ENCODE peak calls at places on chromosomes 11 and 22, in ten cellular contexts. One of them, this sample, is unnamed.

GRCh38 chr11:132772712-132773545 is 759.4 kb downstream of the OPCML start:
- DNase-seq in OCI-LY7: no peak
- DNase-seq in right lobe of liver: no peak
- DNase-seq in colonic mucosa: no peak
- DNase-seq in fibroblast of the aortic adventitia: no peak
- DNase-seq in SK-N-SH: no peak
- DNase-seq in fibroblast of pulmonary artery: no peak
- DNase-seq in AG04449: no peak
- DNase-seq in cardiac fibroblast: no peak
- DNase-seq in HCT116: no peak
- DNase-seq in this sample: no peak

GRCh38 chr11:61572913-61573312 is 8.0 kb downstream of the SYT7 start:
- DNase-seq in cardiac fibroblast: no peak
- DNase-seq in fibroblast of pulmonary artery: no peak
- DNase-seq in colonic mucosa: no peak
- DNase-seq in OCI-LY7: no peak
- DNase-seq in fibroblast of the aortic adventitia: no peak
- DNase-seq in HCT116: no peak
- DNase-seq in SK-N-SH: peak
- DNase-seq in right lobe of liver: no peak
- DNase-seq in AG04449: no peak
- DNase-seq in this sample: no peak

GRCh38 chr11:132862918-132863317 is 669.4 kb downstream of the OPCML start:
- DNase-seq in AG04449: no peak
- DNase-seq in fibroblast of the aortic adventitia: no peak
- DNase-seq in right lobe of liver: no peak
- DNase-seq in cardiac fibroblast: no peak
- DNase-seq in SK-N-SH: no peak
- DNase-seq in colonic mucosa: no peak
- DNase-seq in HCT116: no peak
- DNase-seq in fibroblast of pulmonary artery: no peak
- DNase-seq in OCI-LY7: no peak
- DNase-seq in this sample: peak

GRCh38 chr11:46315783-46316563 is 31.3 kb upstream of the DGKZ start:
- DNase-seq in cardiac fibroblast: no peak
- DNase-seq in HCT116: no peak
- DNase-seq in AG04449: no peak
- DNase-seq in right lobe of liver: no peak
- DNase-seq in colonic mucosa: peak
- DNase-seq in OCI-LY7: no peak
- DNase-seq in fibroblast of the aortic adventitia: no peak
- DNase-seq in fibroblast of pulmonary artery: no peak
- DNase-seq in SK-N-SH: no peak
- DNase-seq in this sample: no peak

GRCh38 chr22:44486538-44486937 is 11.5 kb downstream of the RTL6 start:
- DNase-seq in OCI-LY7: no peak
- DNase-seq in colonic mucosa: no peak
- DNase-seq in cardiac fibroblast: peak
- DNase-seq in fibroblast of pulmonary artery: no peak
- DNase-seq in HCT116: no peak
- DNase-seq in right lobe of liver: no peak
- DNase-seq in SK-N-SH: no peak
- DNase-seq in fibroblast of the aortic adventitia: no peak
- DNase-seq in AG04449: no peak
- DNase-seq in this sample: no peak

GRCh38 chr11:129911298-129911697 is 15.9 kb upstream of the NFRKB start:
- DNase-seq in AG04449: no peak
- DNase-seq in right lobe of liver: no peak
- DNase-seq in fibroblast of the aortic adventitia: peak
- DNase-seq in OCI-LY7: no peak
- DNase-seq in HCT116: no peak
- DNase-seq in fibroblast of pulmonary artery: peak
- DNase-seq in colonic mucosa: no peak
- DNase-seq in cardiac fibroblast: peak
- DNase-seq in SK-N-SH: no peak
- DNase-seq in this sample: peak

GRCh38 chr11:95134491-95134890 is 44.8 kb downstream of the ENDOD1 start:
- DNase-seq in colonic mucosa: no peak
- DNase-seq in OCI-LY7: no peak
- DNase-seq in right lobe of liver: no peak
- DNase-seq in SK-N-SH: no peak
- DNase-seq in fibroblast of the aortic adventitia: peak
- DNase-seq in cardiac fibroblast: peak
- DNase-seq in AG04449: no peak
- DNase-seq in fibroblast of pulmonary artery: peak
- DNase-seq in HCT116: no peak
- DNase-seq in this sample: peak

GRCh38 chr11:86161373-86162255 is 82.9 kb upstream of the EED start:
- DNase-seq in cardiac fibroblast: no peak
- DNase-seq in fibroblast of the aortic adventitia: no peak
- DNase-seq in right lobe of liver: no peak
- DNase-seq in colonic mucosa: no peak
- DNase-seq in fibroblast of pulmonary artery: no peak
- DNase-seq in OCI-LY7: no peak
- DNase-seq in AG04449: no peak
- DNase-seq in HCT116: no peak
- DNase-seq in SK-N-SH: no peak
- DNase-seq in this sample: no peak

GRCh38 chr11:71385091-71385490 is 63.1 kb downstream of the DHCR7 start:
- DNase-seq in fibroblast of the aortic adventitia: no peak
- DNase-seq in OCI-LY7: no peak
- DNase-seq in SK-N-SH: no peak
- DNase-seq in fibroblast of pulmonary artery: no peak
- DNase-seq in AG04449: no peak
- DNase-seq in right lobe of liver: no peak
- DNase-seq in cardiac fibroblast: no peak
- DNase-seq in HCT116: no peak
- DNase-seq in colonic mucosa: no peak
- DNase-seq in this sample: no peak

GRCh38 chr11:33926954-33927552 is 35.2 kb upstream of the LMO2 start:
- DNase-seq in right lobe of liver: no peak
- DNase-seq in fibroblast of the aortic adventitia: no peak
- DNase-seq in SK-N-SH: no peak
- DNase-seq in AG04449: no peak
- DNase-seq in cardiac fibroblast: no peak
- DNase-seq in HCT116: no peak
- DNase-seq in OCI-LY7: no peak
- DNase-seq in colonic mucosa: no peak
- DNase-seq in fibroblast of pulmonary artery: no peak
- DNase-seq in this sample: no peak

GRCh38 chr11:72736452-72737069 is 15.6 kb downstream of the ARAP1 start:
- DNase-seq in cardiac fibroblast: peak
- DNase-seq in right lobe of liver: no peak
- DNase-seq in fibroblast of the aortic adventitia: peak
- DNase-seq in SK-N-SH: no peak
- DNase-seq in colonic mucosa: no peak
- DNase-seq in AG04449: no peak
- DNase-seq in OCI-LY7: peak
- DNase-seq in fibroblast of pulmonary artery: peak
- DNase-seq in HCT116: peak
- DNase-seq in this sample: peak

GRCh38 chr11:119721129-119722120 is 7.6 kb downstream of the NECTIN1 start:
- DNase-seq in colonic mucosa: peak
- DNase-seq in OCI-LY7: no peak
- DNase-seq in SK-N-SH: peak
- DNase-seq in right lobe of liver: no peak
- DNase-seq in HCT116: no peak
- DNase-seq in cardiac fibroblast: peak
- DNase-seq in fibroblast of the aortic adventitia: peak
- DNase-seq in fibroblast of pulmonary artery: peak
- DNase-seq in AG04449: no peak
- DNase-seq in this sample: peak

GRCh38 chr11:134863294-134863693 is 451.3 kb upstream of the B3GAT1 start:
- DNase-seq in SK-N-SH: no peak
- DNase-seq in AG04449: no peak
- DNase-seq in colonic mucosa: no peak
- DNase-seq in cardiac fibroblast: no peak
- DNase-seq in right lobe of liver: no peak
- DNase-seq in OCI-LY7: no peak
- DNase-seq in HCT116: no peak
- DNase-seq in fibroblast of pulmonary artery: no peak
- DNase-seq in fibroblast of the aortic adventitia: no peak
- DNase-seq in this sample: no peak

GRCh38 chr11:19680824-19681368 is 31.7 kb upstream of the NAV2 start:
- DNase-seq in SK-N-SH: no peak
- DNase-seq in colonic mucosa: no peak
- DNase-seq in right lobe of liver: no peak
- DNase-seq in AG04449: no peak
- DNase-seq in fibroblast of pulmonary artery: no peak
- DNase-seq in cardiac fibroblast: no peak
- DNase-seq in OCI-LY7: no peak
- DNase-seq in fibroblast of the aortic adventitia: peak
- DNase-seq in HCT116: no peak
- DNase-seq in this sample: no peak

GRCh38 chr11:12143461-12144258 is 33.3 kb downstream of the MICAL2 start:
- DNase-seq in fibroblast of pulmonary artery: peak
- DNase-seq in colonic mucosa: peak
- DNase-seq in fibroblast of the aortic adventitia: peak
- DNase-seq in SK-N-SH: no peak
- DNase-seq in HCT116: no peak
- DNase-seq in cardiac fibroblast: peak
- DNase-seq in AG04449: no peak
- DNase-seq in OCI-LY7: no peak
- DNase-seq in right lobe of liver: no peak
- DNase-seq in this sample: no peak

GRCh38 chr11:112274007-112274783 is 13.5 kb upstream of the PLET1 start:
- DNase-seq in fibroblast of the aortic adventitia: no peak
- DNase-seq in SK-N-SH: no peak
- DNase-seq in AG04449: no peak
- DNase-seq in OCI-LY7: no peak
- DNase-seq in cardiac fibroblast: no peak
- DNase-seq in right lobe of liver: no peak
- DNase-seq in HCT116: no peak
- DNase-seq in fibroblast of pulmonary artery: no peak
- DNase-seq in colonic mucosa: no peak
- DNase-seq in this sample: no peak
- TF ChIP-seq CTCF in fibroblast of the aortic adventitia: no peak
- TF ChIP-seq CTCF in SK-N-SH: no peak
- TF ChIP-seq CTCF in AG04449: no peak
- TF ChIP-seq CTCF in OCI-LY7: no peak
- TF ChIP-seq CTCF in cardiac fibroblast: no peak
- TF ChIP-seq CTCF in right lobe of liver: no peak
- TF ChIP-seq CTCF in HCT116: no peak
- TF ChIP-seq CTCF in fibroblast of pulmonary artery: no peak
- TF ChIP-seq CTCF in colonic mucosa: no peak
- TF ChIP-seq CTCF in this sample: no peak

GRCh38 chr11:16815047-16815767 is 76.8 kb downstream of the C11orf58 start:
- DNase-seq in colonic mucosa: peak
- DNase-seq in OCI-LY7: no peak
- DNase-seq in HCT116: no peak
- DNase-seq in right lobe of liver: peak
- DNase-seq in fibroblast of the aortic adventitia: peak
- DNase-seq in cardiac fibroblast: peak
- DNase-seq in fibroblast of pulmonary artery: peak
- DNase-seq in AG04449: no peak
- DNase-seq in SK-N-SH: no peak
- DNase-seq in this sample: peak
- H3K4me3 ChIP-seq in colonic mucosa: no peak
- H3K4me3 ChIP-seq in OCI-LY7: no peak
- H3K4me3 ChIP-seq in HCT116: no peak
- H3K4me3 ChIP-seq in right lobe of liver: no peak
- H3K4me3 ChIP-seq in fibroblast of the aortic adventitia: no peak
- H3K4me3 ChIP-seq in cardiac fibroblast: no peak
- H3K4me3 ChIP-seq in fibroblast of pulmonary artery: no peak
- H3K4me3 ChIP-seq in AG04449: no peak
- H3K4me3 ChIP-seq in SK-N-SH: no peak
- H3K4me3 ChIP-seq in this sample: no peak

GRCh38 chr22:19807161-19807913 is 46.8 kb downstream of the TBX1 start:
- DNase-seq in right lobe of liver: peak
- DNase-seq in fibroblast of the aortic adventitia: no peak
- DNase-seq in fibroblast of pulmonary artery: no peak
- DNase-seq in colonic mucosa: no peak
- DNase-seq in cardiac fibroblast: no peak
- DNase-seq in OCI-LY7: no peak
- DNase-seq in HCT116: no peak
- DNase-seq in SK-N-SH: peak
- DNase-seq in AG04449: no peak
- DNase-seq in this sample: no peak

GRCh38 chr22:19806213-19807160 is 45.9 kb downstream of the TBX1 start:
- DNase-seq in AG04449: no peak
- DNase-seq in right lobe of liver: peak
- DNase-seq in cardiac fibroblast: no peak
- DNase-seq in fibroblast of the aortic adventitia: peak
- DNase-seq in HCT116: peak
- DNase-seq in colonic mucosa: peak
- DNase-seq in fibroblast of pulmonary artery: no peak
- DNase-seq in SK-N-SH: peak
- DNase-seq in OCI-LY7: no peak
- DNase-seq in this sample: peak

GRCh38 chr22:19807914-19808872 is 46.5 kb downstream of the GNB1L start:
- DNase-seq in OCI-LY7: no peak
- DNase-seq in fibroblast of pulmonary artery: no peak
- DNase-seq in cardiac fibroblast: no peak
- DNase-seq in fibroblast of the aortic adventitia: no peak
- DNase-seq in right lobe of liver: peak
- DNase-seq in SK-N-SH: no peak
- DNase-seq in AG04449: no peak
- DNase-seq in HCT116: no peak
- DNase-seq in colonic mucosa: no peak
- DNase-seq in this sample: no peak

GRCh38 chr22:19803736-19804267 is 43.2 kb downstream of the TBX1 start:
- DNase-seq in OCI-LY7: no peak
- DNase-seq in fibroblast of the aortic adventitia: no peak
- DNase-seq in HCT116: no peak
- DNase-seq in fibroblast of pulmonary artery: no peak
- DNase-seq in AG04449: no peak
- DNase-seq in cardiac fibroblast: no peak
- DNase-seq in colonic mucosa: no peak
- DNase-seq in right lobe of liver: no peak
- DNase-seq in SK-N-SH: peak
- DNase-seq in this sample: no peak

DNA sequence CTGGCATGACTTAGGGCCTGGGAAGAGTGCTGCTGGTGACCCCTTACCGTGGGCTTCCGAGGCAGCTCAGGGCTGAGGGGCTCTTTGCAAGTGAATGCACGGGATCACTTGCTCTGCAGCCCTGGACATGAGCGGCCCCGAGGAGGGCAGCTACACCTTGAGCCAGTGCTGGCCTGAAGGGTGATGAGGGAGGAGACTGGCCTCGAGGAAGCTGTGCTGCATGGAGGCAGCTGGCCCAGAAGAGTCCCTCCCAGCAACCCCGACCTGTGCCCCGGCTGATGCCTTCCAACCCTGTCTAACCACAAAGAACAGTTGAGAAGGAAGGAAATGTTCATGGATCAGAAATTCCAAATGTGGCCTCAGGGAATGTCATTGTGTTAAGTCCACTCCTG is 45.2 kb downstream of the TBX1 start:
- DNase-seq in HCT116: no peak
- DNase-seq in colonic mucosa: no peak
- DNase-seq in fibroblast of the aortic adventitia: no peak
- DNase-seq in right lobe of liver: peak
- DNase-seq in AG04449: no peak
- DNase-seq in OCI-LY7: no peak
- DNase-seq in cardiac fibroblast: no peak
- DNase-seq in SK-N-SH: peak
- DNase-seq in fibroblast of pulmonary artery: no peak
- DNase-seq in this sample: peak
- TF ChIP-seq CTCF in HCT116: no peak
- TF ChIP-seq CTCF in colonic mucosa: no peak
- TF ChIP-seq CTCF in fibroblast of the aortic adventitia: no peak
- TF ChIP-seq CTCF in right lobe of liver: no peak
- TF ChIP-seq CTCF in AG04449: no peak
- TF ChIP-seq CTCF in OCI-LY7: no peak
- TF ChIP-seq CTCF in cardiac fibroblast: no peak
- TF ChIP-seq CTCF in SK-N-SH: no peak
- TF ChIP-seq CTCF in fibroblast of pulmonary artery: no peak
- TF ChIP-seq CTCF in this sample: no peak

GRCh38 chr22:48567213-48567975 is 1260.3 kb downstream of the BRD1 start:
- DNase-seq in right lobe of liver: no peak
- DNase-seq in OCI-LY7: no peak
- DNase-seq in AG04449: no peak
- DNase-seq in fibroblast of pulmonary artery: no peak
- DNase-seq in fibroblast of the aortic adventitia: no peak
- DNase-seq in cardiac fibroblast: no peak
- DNase-seq in colonic mucosa: no peak
- DNase-seq in HCT116: no peak
- DNase-seq in SK-N-SH: peak
- DNase-seq in this sample: no peak
- H3K4me3 ChIP-seq in right lobe of liver: no peak
- H3K4me3 ChIP-seq in OCI-LY7: no peak
- H3K4me3 ChIP-seq in AG04449: peak
- H3K4me3 ChIP-seq in fibroblast of pulmonary artery: no peak
- H3K4me3 ChIP-seq in fibroblast of the aortic adventitia: no peak
- H3K4me3 ChIP-seq in cardiac fibroblast: no peak
- H3K4me3 ChIP-seq in colonic mucosa: no peak
- H3K4me3 ChIP-seq in HCT116: no peak
- H3K4me3 ChIP-seq in SK-N-SH: no peak
- H3K4me3 ChIP-seq in this sample: no peak